ENCODE peak calls at places on chromosome 7, in seven cellular contexts. A, S, E, K, V, W and M are unnamed samples. For H3K4me1, the result is how much of the 10 kb centered on the place peaks cover.

GRCh38 chr7:6636741-6637543 is at the start of gene ZNF316:
- DNase-seq in A (peak), S (peak), E (no peak), K (peak), V (peak), W (peak), M (peak)

GRCh38 chr7:106770191-106770590 is 94.9 kb upstream of the PIK3CG start:
- DNase-seq in A (no peak), S (no peak), E (no peak), K (no peak), V (no peak), W (no peak), M (no peak)

GRCh38 chr7:86953653-86954336 is 105.7 kb downstream of the ELAPOR2 start:
- DNase-seq in A (no peak), S (no peak), E (no peak), K (no peak), V (no peak), W (no peak), M (no peak)

GRCh38 chr7:139189357-139189756 is 41.7 kb upstream of the UBN2 start:
- DNase-seq in A (no peak), S (no peak), E (no peak), K (no peak), V (no peak), W (no peak), M (no peak)

GRCh38 chr7:36670585-36671431 is 53.5 kb downstream of the AOAH start:
- DNase-seq in A (peak), S (peak), E (peak), K (no peak), V (no peak), W (no peak), M (peak)

GRCh38 chr7:100157334-100158228 is 942 bp downstream of the TRAPPC14 start:
- DNase-seq in A (peak), S (peak), E (peak), K (no peak), V (no peak), W (no peak), M (no peak)

GRCh38 chr7:132430466-132430862 is 145.8 kb downstream of the PLXNA4 start:
- DNase-seq in A (no peak), S (no peak), E (no peak), K (no peak), V (no peak), W (no peak), M (no peak)

GRCh38 chr7:51613911-51614344 is 297.3 kb upstream of the COBL start:
- DNase-seq in A (no peak), S (no peak), E (no peak), K (no peak), V (no peak), W (no peak), M (no peak)

GRCh38 chr7:24917510-24918239 is 62.3 kb downstream of the OSBPL3 start:
- DNase-seq in A (no peak), S (no peak), E (no peak), K (no peak), V (no peak), W (no peak), M (no peak)

GRCh38 chr7:138233189-138233588 is 156.9 kb downstream of the AKR1D1 start:
- DNase-seq in A (no peak), S (no peak), E (no peak), K (no peak), V (no peak), W (no peak), M (no peak)

GRCh38 chr7:157693521-157694388 is 357.0 kb downstream of the DNAJB6 start:
- DNase-seq in A (no peak), S (peak), E (peak), K (no peak), V (peak), W (no peak), M (peak)

GRCh38 chr7:68858497-68858896 is 739.8 kb upstream of the AUTS2 start:
- DNase-seq in A (no peak), S (no peak), E (no peak), K (no peak), V (no peak), W (no peak), M (no peak)

GRCh38 chr7:108503112-108504026 is 22.6 kb downstream of the PNPLA8 start:
- DNase-seq in A (no peak), S (no peak), E (no peak), K (no peak), V (no peak), W (no peak), M (no peak)

GRCh38 chr7:24877790-24878311 is 102.1 kb downstream of the OSBPL3 start:
- DNase-seq in A (no peak), S (no peak), E (no peak), K (no peak), V (no peak), W (no peak), M (no peak)

GRCh38 chr7:40221836-40222235 is 87.0 kb downstream of the SUGCT start:
- DNase-seq in A (no peak), S (no peak), E (no peak), K (no peak), V (no peak), W (no peak), M (no peak)

GRCh38 chr7:157832866-157833607 is 496.2 kb downstream of the DNAJB6 start:
- DNase-seq in A (no peak), S (no peak), E (no peak), K (no peak), V (no peak), W (peak), M (no peak)

GRCh38 chr7:143085109-143085508 is 33.0 kb downstream of the OR6V1 start:
- DNase-seq in A (no peak), S (no peak), E (no peak), K (no peak), V (no peak), W (no peak), M (no peak)

GRCh38 chr7:24366901-24367300 is 82.9 kb downstream of the NPY start:
- DNase-seq in A (no peak), S (no peak), E (no peak), K (no peak), V (no peak), W (no peak), M (no peak)

GRCh38 chr7:37411444-37412034 is 37.1 kb downstream of the ELMO1 start:
- DNase-seq in A (no peak), S (no peak), E (no peak), K (no peak), V (no peak), W (no peak), M (no peak)

GRCh38 chr7:20136647-20137046 is 80.5 kb downstream of the MACC1 start:
- DNase-seq in A (no peak), S (no peak), E (no peak), K (no peak), V (no peak), W (no peak), M (no peak)

GRCh38 chr7:91568138-91568537 is 303.9 kb downstream of the FZD1 start:
- DNase-seq in A (no peak), S (no peak), E (no peak), K (no peak), V (no peak), W (no peak), M (no peak)
- H3K4me1 ChIP-seq in A (under half), S (under half), E (under half), K (under half), V (under half), W (under half), M (under half)

GRCh38 chr7:74175270-74175803 is 1.2 kb downstream of the EIF4H start:
- DNase-seq in A (no peak), S (no peak), E (peak), K (no peak), V (no peak), W (no peak), M (no peak)
- H3K4me1 ChIP-seq in A (half or more), S (under half), E (under half), K (half or more), V (under half), W (under half), M (half or more)

GRCh38 chr7:66657798-66658197 is 29.1 kb downstream of the KCTD7 start:
- DNase-seq in A (no peak), S (no peak), E (no peak), K (no peak), V (no peak), W (no peak), M (no peak)
- H3K4me1 ChIP-seq in A (under half), S (under half), E (under half), K (under half), V (under half), W (under half), M (under half)

GRCh38 chr7:44099669-44100068 is 4.5 kb upstream of the AEBP1 start:
- DNase-seq in A (no peak), S (no peak), E (no peak), K (no peak), V (no peak), W (no peak), M (no peak)

GRCh38 chr7:44097064-44097932 is 6.8 kb upstream of the AEBP1 start:
- DNase-seq in A (no peak), S (no peak), E (no peak), K (no peak), V (no peak), W (no peak), M (no peak)

GRCh38 chr7:44100458-44101303 is 3.5 kb upstream of the AEBP1 start:
- DNase-seq in A (no peak), S (no peak), E (no peak), K (no peak), V (no peak), W (peak), M (no peak)

GRCh38 chr7:44096326-44096881 is 7.7 kb upstream of the AEBP1 start:
- DNase-seq in A (no peak), S (no peak), E (no peak), K (no peak), V (no peak), W (no peak), M (no peak)

GRCh38 chr7:44098092-44099068 is 5.8 kb upstream of the AEBP1 start:
- DNase-seq in A (no peak), S (no peak), E (no peak), K (no peak), V (no peak), W (no peak), M (no peak)
- H3K4me1 ChIP-seq in A (under half), S (under half), E (under half), K (under half), V (under half), W (under half), M (under half)

GRCh38 chr7:148719753-148720152 is 21.1 kb downstream of the CUL1 start:
- DNase-seq in A (no peak), S (no peak), E (no peak), K (no peak), V (no peak), W (no peak), M (no peak)
- H3K4me1 ChIP-seq in A (under half), S (under half), E (under half), K (half or more), V (under half), W (under half), M (half or more)

DNA sequence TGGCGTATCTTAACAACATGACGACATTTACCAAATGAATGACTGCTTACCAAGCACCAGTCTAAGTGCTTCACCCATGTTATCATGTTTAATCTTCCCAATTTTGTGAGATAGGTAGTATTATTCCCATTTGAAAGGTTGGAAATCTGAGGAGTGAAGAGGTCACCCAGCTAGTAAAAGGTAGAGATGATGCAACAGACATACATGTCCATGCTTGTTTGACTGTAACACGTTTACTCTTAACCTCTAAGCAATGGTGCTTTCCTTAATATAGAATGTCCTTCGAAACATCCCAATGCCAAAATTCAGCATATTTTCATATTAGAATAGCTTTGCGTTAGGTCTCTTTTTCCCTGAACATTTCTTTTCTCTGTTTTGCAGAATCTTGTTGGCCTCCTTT is 722.7 kb downstream of the AUTS2 start:
- DNase-seq in A (no peak), S (no peak), E (no peak), K (no peak), V (no peak), W (no peak), M (no peak)
- H3K4me1 ChIP-seq in A (under half), S (under half), E (under half), K (under half), V (under half), W (under half), M (under half)

DNA sequence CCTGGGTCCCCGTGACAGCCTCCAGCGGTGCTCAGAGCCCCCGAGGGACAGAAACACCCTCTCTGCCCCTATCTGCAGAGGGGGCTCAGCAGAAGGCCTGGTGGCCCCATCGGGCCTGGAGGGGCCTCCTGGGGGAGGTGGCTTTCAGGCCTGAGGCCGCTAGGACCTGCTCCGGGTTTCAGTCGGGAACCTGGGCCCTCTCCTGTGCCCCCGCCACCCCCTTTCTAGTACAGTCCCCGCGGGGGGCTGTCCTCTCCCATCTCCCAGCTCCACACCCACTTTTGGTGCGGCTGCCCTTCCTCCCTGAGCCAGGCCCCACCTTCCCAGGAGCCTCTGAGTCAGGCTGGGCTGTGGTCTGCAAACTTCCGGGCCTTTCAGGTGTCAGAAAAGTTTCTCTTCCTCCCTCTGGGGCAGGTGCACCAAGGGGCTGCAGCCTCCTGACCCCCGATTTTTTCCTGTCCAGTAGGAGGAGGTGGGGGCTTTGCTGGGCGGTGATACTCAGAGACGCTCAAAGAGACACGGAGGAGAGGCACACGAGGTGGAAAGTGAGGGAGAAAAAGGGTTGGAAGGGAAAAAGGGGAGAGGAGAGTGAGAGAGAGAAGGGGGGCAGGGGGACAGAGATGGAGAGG is 692 bp downstream of the CARD11 start:
- DNase-seq in A (no peak), S (no peak), E (no peak), K (no peak), V (no peak), W (no peak), M (peak)
- H3K4me1 ChIP-seq in A (under half), S (under half), E (under half), K (under half), V (under half), W (under half), M (half or more)

GRCh38 chr7:27737591-27737990 is 2.4 kb upstream of the TAX1BP1 start:
- DNase-seq in A (peak), S (no peak), E (no peak), K (no peak), V (no peak), W (no peak), M (no peak)

GRCh38 chr7:27734583-27734982 is 5.4 kb upstream of the TAX1BP1 start:
- DNase-seq in A (no peak), S (no peak), E (no peak), K (no peak), V (no peak), W (no peak), M (no peak)

GRCh38 chr7:27739301-27739913 is 555 bp upstream of the TAX1BP1 start:
- DNase-seq in A (no peak), S (no peak), E (no peak), K (peak), V (no peak), W (no peak), M (no peak)

GRCh38 chr7:27735165-27735564 is 4.8 kb upstream of the TAX1BP1 start:
- DNase-seq in A (no peak), S (no peak), E (no peak), K (no peak), V (no peak), W (no peak), M (no peak)

DNA sequence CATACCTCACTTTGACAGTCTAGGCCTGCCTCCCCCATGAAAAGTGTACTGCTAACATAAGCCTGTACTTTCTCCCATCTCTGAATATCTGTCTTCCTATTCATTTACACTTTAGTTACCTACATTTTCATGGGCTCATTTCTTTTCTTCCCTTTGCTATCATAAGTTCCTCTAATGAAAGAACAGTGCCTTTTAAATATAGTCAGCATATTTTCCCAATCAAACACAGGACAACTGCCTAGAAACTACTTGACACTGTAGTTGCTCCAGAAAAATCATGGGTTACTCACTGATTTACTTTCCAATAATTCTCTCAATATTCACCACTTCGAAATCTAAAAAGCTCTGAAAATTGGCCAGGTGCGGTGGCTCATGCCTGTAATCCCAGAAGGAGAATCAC is 2.8 kb upstream of the TAX1BP1 start:
- DNase-seq in A (no peak), S (no peak), E (no peak), K (no peak), V (no peak), W (no peak), M (no peak)
- H3K4me1 ChIP-seq in A (half or more), S (under half), E (under half), K (under half), V (under half), W (under half), M (under half)